ENCODE peak calls at places on chromosomes 11 and 22, in nine cellular contexts. Z, K, R, A, B, V, L, T and D are unnamed samples.

GRCh38 chr11:27718853-27719574 is 18.8 kb upstream of the BDNF start:
- DNase-seq in R (no peak), K (no peak), V (peak), L (peak), A (peak), Z (no peak), T (peak), B (peak), D (no peak)

GRCh38 chr11:57515332-57516060 is at the start of gene SLC43A1:
- DNase-seq in T (peak), B (peak), K (no peak), L (peak), R (no peak), A (peak), V (peak), Z (no peak), D (peak)

GRCh38 chr11:86941077-86941870 is 13.9 kb downstream of the FZD4 start:
- DNase-seq in B (no peak), K (no peak), V (no peak), L (no peak), T (peak), R (no peak), Z (no peak), A (peak), D (no peak)

GRCh38 chr11:8650401-8650990 is 32.0 kb downstream of the TRIM66 start:
- DNase-seq in A (peak), T (peak), L (no peak), Z (no peak), K (no peak), V (no peak), R (no peak), B (no peak), D (no peak)

GRCh38 chr22:20549232-20549841 is 41.9 kb downstream of the MED15 start:
- DNase-seq in R (no peak), V (peak), Z (no peak), L (no peak), K (peak), B (no peak), T (no peak), A (no peak), D (peak)

GRCh38 chr22:38871360-38872171 is 450 bp downstream of the CBX6 start:
- DNase-seq in R (no peak), V (no peak), Z (no peak), T (no peak), K (no peak), B (no peak), L (no peak), A (no peak), D (no peak)

GRCh38 chr11:37409124-37409523 is 811.1 kb upstream of the RAG2 start:
- DNase-seq in L (no peak), K (no peak), B (no peak), V (peak), Z (no peak), T (no peak), R (peak), A (no peak), D (no peak)

GRCh38 chr11:124625504-124626168 is 3.0 kb downstream of the TBRG1 start:
- DNase-seq in T (no peak), K (no peak), B (no peak), R (no peak), Z (no peak), V (no peak), A (no peak), L (no peak), D (no peak)

GRCh38 chr11:2943711-2944118 is 14.5 kb upstream of the PHLDA2 start:
- DNase-seq in A (no peak), K (no peak), L (peak), T (no peak), Z (no peak), V (no peak), B (no peak), R (peak), D (peak)

GRCh38 chr11:86301742-86302091 is 323 bp upstream of the HIKESHI start:
- DNase-seq in B (no peak), K (no peak), T (no peak), A (no peak), Z (no peak), L (no peak), R (no peak), V (no peak), D (no peak)

GRCh38 chr22:44280665-44281188 is 32.0 kb downstream of the SHISAL1 start:
- DNase-seq in T (no peak), V (no peak), R (no peak), B (no peak), K (no peak), L (no peak), A (no peak), Z (no peak), D (no peak)

GRCh38 chr22:30824711-30825110 is 130.0 kb downstream of the OSBP2 start:
- DNase-seq in A (no peak), L (no peak), B (no peak), Z (no peak), V (no peak), R (no peak), K (no peak), T (no peak), D (no peak)

GRCh38 chr22:39448205-39449054 is 8.4 kb upstream of the MGAT3 start:
- DNase-seq in K (no peak), R (peak), A (no peak), B (no peak), Z (peak), L (no peak), V (no peak), T (no peak), D (no peak)

GRCh38 chr11:45736424-45736823 is 68.5 kb upstream of the SLC35C1 start:
- DNase-seq in V (no peak), L (no peak), K (no peak), A (peak), R (peak), B (no peak), Z (peak), T (peak), D (peak)

GRCh38 chr11:125165111-125165663 is 636 bp downstream of the PKNOX2 start:
- DNase-seq in A (peak), K (no peak), B (peak), T (peak), Z (no peak), L (no peak), R (no peak), V (peak), D (peak)

GRCh38 chr11:68337399-68337835 is 25.0 kb downstream of the LRP5 start:
- DNase-seq in Z (no peak), A (no peak), V (no peak), T (no peak), B (no peak), L (no peak), K (no peak), R (peak), D (no peak)

GRCh38 chr11:10305964-10306918 is 1.4 kb downstream of the ADM start:
- DNase-seq in A (peak), T (no peak), B (peak), R (no peak), V (peak), K (no peak), Z (no peak), L (peak), D (peak)

GRCh38 chr22:19933328-19934241 is 8.0 kb upstream of the COMT start:
- DNase-seq in K (no peak), V (no peak), Z (no peak), B (no peak), R (no peak), L (no peak), T (no peak), A (no peak), D (no peak)

GRCh38 chr22:49650336-49651241 is 177.1 kb downstream of the BRD1 start:
- DNase-seq in L (no peak), R (no peak), A (no peak), T (no peak), K (no peak), B (no peak), Z (no peak), V (no peak), D (no peak)

GRCh38 chr11:102807921-102808320 is 10.0 kb upstream of the MMP1 start:
- DNase-seq in Z (no peak), R (no peak), T (no peak), K (no peak), L (no peak), V (peak), B (peak), A (peak), D (peak)

GRCh38 chr11:12288934-12289666 is 88.3 kb upstream of the PARVA start:
- DNase-seq in Z (no peak), L (no peak), B (peak), R (no peak), V (no peak), A (no peak), T (no peak), K (no peak), D (no peak)

GRCh38 chr22:12601870-12602779 is 2925.9 kb upstream of the OR11H1 start:
- DNase-seq in V (no peak), L (no peak), A (no peak), T (no peak), Z (no peak), R (no peak), B (no peak), K (no peak), D (no peak)

GRCh38 chr11:112519749-112520148 is 259.1 kb upstream of the PLET1 start:
- DNase-seq in Z (no peak), R (no peak), K (no peak), V (no peak), B (no peak), T (no peak), A (no peak), L (no peak), D (no peak)

GRCh38 chr22:50208939-50209892 is 8.4 kb downstream of the SELENOO start:
- DNase-seq in L (peak), K (no peak), T (no peak), A (no peak), B (peak), Z (no peak), V (no peak), R (no peak), D (no peak)

GRCh38 chr11:9664276-9665171 is 647 bp downstream of the SWAP70 start:
- DNase-seq in A (peak), T (peak), R (peak), K (no peak), L (peak), Z (peak), V (peak), B (peak), D (peak)

GRCh38 chr11:76599041-76600013 is 71.2 kb downstream of the LRRC32 start:
- DNase-seq in B (no peak), T (no peak), L (no peak), Z (no peak), K (no peak), R (no peak), V (peak), A (peak), D (no peak)

GRCh38 chr22:41215409-41215808 is 10.3 kb downstream of the L3MBTL2 start:
- DNase-seq in R (no peak), A (no peak), K (no peak), Z (no peak), L (no peak), B (no peak), T (no peak), V (no peak), D (no peak)
- H3K4me3 ChIP-seq in R (no peak), A (no peak), K (no peak), Z (no peak), L (no peak), B (no peak), T (no peak), V (no peak), D (no peak)

GRCh38 chr22:46074771-46075551 is 75.4 kb upstream of the PPARA start:
- DNase-seq in R (no peak), Z (no peak), A (no peak), V (peak), K (no peak), B (peak), L (peak), T (no peak), D (peak)
- H3K4me3 ChIP-seq in R (peak), Z (peak), A (peak), V (peak), K (no peak), B (peak), L (peak), T (peak), D (peak)

DNA sequence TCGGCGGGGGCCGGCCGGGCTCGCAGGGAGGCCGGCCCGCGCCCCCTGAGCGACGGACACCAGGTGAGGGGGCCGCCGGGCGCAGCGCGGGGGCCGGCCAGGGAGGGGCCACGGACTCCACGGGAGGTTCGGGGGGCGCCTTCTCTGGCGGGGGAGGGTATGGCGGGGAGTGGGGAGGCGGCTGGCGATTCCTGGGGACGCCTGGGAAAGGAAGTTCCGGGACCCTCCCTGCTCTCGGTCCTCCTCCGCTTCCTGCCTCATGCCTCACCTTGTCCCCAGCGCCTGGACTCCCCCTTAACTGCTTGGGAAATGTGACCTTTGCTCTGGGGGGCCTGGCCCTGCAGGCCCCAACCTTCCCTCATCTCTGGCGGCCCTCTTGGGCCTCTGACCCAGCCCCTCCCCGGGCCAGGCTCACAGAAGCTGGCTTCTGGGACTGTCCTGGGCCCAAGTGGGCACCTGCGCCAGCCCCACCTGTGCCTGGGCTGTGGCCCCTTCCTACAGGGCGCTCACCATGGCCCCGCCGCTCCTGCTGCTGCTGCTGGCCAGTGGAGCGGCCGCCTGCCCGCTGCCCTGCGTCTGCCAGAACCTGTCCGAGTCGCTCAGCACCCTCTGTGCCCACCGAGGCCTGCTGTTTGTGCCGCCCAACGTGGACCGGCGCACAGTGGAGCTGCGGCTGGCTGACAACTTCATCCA is 516 bp downstream of the LRFN4 start:
- DNase-seq in A (no peak), B (no peak), T (no peak), L (no peak), R (no peak), K (no peak), V (no peak), Z (no peak), D (no peak)
- H3K4me3 ChIP-seq in A (peak), B (peak), T (peak), L (peak), R (peak), K (peak), V (peak), Z (peak), D (no peak)

GRCh38 chr11:15944460-15944859 is 411.9 kb downstream of the SOX6 start:
- DNase-seq in B (no peak), L (peak), V (no peak), K (no peak), A (peak), R (no peak), T (no peak), Z (no peak), D (no peak)
- H3K4me3 ChIP-seq in B (no peak), L (no peak), V (no peak), K (no peak), A (no peak), R (no peak), T (no peak), Z (no peak), D (no peak)

DNA sequence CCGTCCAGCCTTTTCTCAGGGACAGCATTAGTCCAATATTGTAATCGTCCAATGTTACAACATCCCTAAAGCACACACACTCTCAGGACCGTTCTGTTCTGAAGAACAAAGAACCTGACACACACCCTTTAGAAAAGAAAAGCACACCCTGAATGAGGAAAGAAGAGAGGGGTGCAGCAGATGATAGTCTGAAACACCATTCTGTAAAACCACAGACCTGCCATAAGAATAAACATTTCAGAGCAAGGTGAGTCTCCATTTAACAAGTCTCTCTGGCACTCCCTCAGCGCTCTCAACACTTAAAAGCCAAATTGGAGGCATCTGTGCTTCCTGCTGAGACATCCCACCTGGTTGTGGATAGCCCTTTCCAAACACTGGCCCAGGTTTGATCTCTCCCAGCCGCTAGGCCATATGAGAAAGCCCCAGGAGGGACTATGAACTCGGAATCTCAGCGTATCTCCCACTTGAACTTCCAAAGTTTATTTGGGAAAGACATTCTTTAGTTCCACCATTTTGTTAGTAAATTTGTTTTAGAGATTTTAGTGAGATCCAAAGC is 36.3 kb downstream of the ETS1 start:
- DNase-seq in K (no peak), T (no peak), L (no peak), V (no peak), A (no peak), B (no peak), R (no peak), Z (no peak), D (no peak)
- H3K4me3 ChIP-seq in K (no peak), T (no peak), L (no peak), V (no peak), A (no peak), B (no peak), R (no peak), Z (no peak), D (no peak)

GRCh38 chr22:45504703-45505341 is 2.1 kb downstream of the FBLN1 start:
- DNase-seq in L (no peak), K (no peak), B (no peak), A (peak), Z (no peak), T (peak), R (peak), V (peak), D (no peak)
- H3K4me3 ChIP-seq in L (peak), K (peak), B (no peak), A (peak), Z (peak), T (peak), R (peak), V (peak), D (no peak)

GRCh38 chr22:40504285-40505249 is 132.0 kb downstream of the MRTFA start:
- DNase-seq in R (no peak), A (no peak), B (no peak), K (no peak), T (no peak), V (no peak), Z (no peak), L (no peak), D (no peak)

GRCh38 chr22:40502919-40503318 is 132.5 kb downstream of the SGSM3 start:
- DNase-seq in A (no peak), L (no peak), B (no peak), K (no peak), R (no peak), T (no peak), V (no peak), Z (no peak), D (no peak)

GRCh38 chr22:40499187-40499753 is 128.9 kb downstream of the SGSM3 start:
- DNase-seq in V (peak), K (no peak), R (peak), A (peak), B (peak), T (peak), Z (no peak), L (no peak), D (peak)

GRCh38 chr22:40498454-40499186 is 128.2 kb downstream of the SGSM3 start:
- DNase-seq in Z (no peak), K (no peak), A (peak), R (peak), T (peak), B (no peak), L (no peak), V (peak), D (no peak)
- H3K4me3 ChIP-seq in Z (no peak), K (no peak), A (no peak), R (no peak), T (no peak), B (no peak), L (no peak), V (no peak), D (no peak)

GRCh38 chr11:32333335-32333991 is 101.9 kb downstream of the WT1 start:
- DNase-seq in V (peak), R (peak), T (peak), B (no peak), Z (peak), A (peak), L (peak), K (no peak), D (peak)
- H3K4me3 ChIP-seq in V (peak), R (peak), T (peak), B (no peak), Z (peak), A (peak), L (peak), K (peak), D (no peak)

GRCh38 chr22:23403152-23403719 is 176.9 kb downstream of the IGLL1 start:
- DNase-seq in K (no peak), L (no peak), T (no peak), A (no peak), R (no peak), Z (no peak), V (no peak), B (no peak), D (no peak)

GRCh38 chr22:23403720-23404688 is 176.1 kb downstream of the IGLL1 start:
- DNase-seq in R (no peak), B (no peak), T (no peak), V (no peak), K (no peak), Z (no peak), A (no peak), L (no peak), D (no peak)

GRCh38 chr22:23401111-23401909 is 178.8 kb downstream of the IGLL1 start:
- DNase-seq in R (peak), V (peak), B (no peak), L (no peak), A (peak), T (peak), Z (peak), K (peak), D (no peak)

GRCh38 chr22:23401910-23402274 is 178.2 kb downstream of the IGLL1 start:
- DNase-seq in K (no peak), B (no peak), Z (no peak), L (no peak), A (no peak), R (no peak), T (no peak), V (no peak), D (no peak)

DNA sequence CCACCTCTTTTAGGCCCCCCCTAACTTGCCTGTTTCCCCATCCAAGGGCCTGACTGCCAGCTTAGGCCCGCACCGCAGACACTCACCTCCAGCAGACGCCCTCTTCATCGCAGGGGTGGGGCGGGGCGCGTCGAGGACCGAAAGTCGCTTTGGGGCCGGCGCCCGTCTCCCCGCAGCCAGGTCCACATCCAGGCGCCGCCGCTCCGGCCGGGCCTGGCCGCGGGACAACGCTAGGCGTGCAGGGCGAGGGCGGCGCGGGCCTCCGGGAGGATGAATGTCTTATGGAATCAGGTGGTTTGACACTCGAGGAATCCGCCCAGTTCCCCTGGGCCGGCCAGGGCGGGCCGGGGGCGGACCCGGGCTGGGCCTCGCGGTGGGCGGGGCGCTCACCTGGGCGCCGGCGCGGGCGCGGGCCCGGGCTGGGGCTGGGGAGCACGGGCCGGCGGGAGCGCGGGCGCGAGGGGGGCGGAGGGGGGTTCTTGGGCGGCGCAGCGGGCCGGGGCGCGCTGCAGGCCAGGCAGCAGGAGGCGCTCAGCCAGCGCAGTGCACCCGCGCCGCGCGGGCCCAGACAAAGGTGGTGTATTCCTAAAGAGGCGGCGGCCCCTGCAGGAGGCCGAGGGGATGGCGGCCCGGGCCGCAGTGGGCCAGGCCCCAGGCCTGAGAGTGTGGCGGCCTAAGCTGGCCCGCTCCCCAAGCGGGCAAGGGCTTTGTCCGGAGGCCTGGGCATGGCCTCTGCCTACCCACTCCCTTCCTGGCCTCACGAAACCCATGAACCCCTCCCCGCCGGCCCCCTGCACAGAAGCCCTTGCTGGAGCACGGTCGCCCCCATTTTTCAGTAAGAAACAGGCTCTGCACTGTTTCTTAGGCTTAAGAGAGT is 177.6 kb downstream of the IGLL1 start:
- DNase-seq in L (peak), A (peak), T (no peak), V (peak), B (peak), Z (peak), K (peak), R (peak), D (peak)
- H3K4me3 ChIP-seq in L (peak), A (no peak), T (no peak), V (no peak), B (no peak), Z (peak), K (peak), R (peak), D (peak)